ENCODE peak calls at places on chromosomes 2 and 18, in four cellular contexts. One of them, this sample, is unnamed.

GRCh38 chr2:171523969-171524401 is 1.7 kb downstream of the CYBRD1 start:
- DNase-seq in coronary artery: no peak
- DNase-seq in cardiac fibroblast: peak
- DNase-seq in keratinocyte: peak
- DNase-seq in this sample: peak

GRCh38 chr2:185998562-185999070 is 260.0 kb downstream of the FSIP2 start:
- DNase-seq in coronary artery: no peak
- DNase-seq in cardiac fibroblast: no peak
- DNase-seq in keratinocyte: no peak
- DNase-seq in this sample: no peak

GRCh38 chr2:147634801-147635200 is 210.0 kb upstream of the ACVR2A start:
- DNase-seq in coronary artery: no peak
- DNase-seq in cardiac fibroblast: no peak
- DNase-seq in keratinocyte: no peak
- DNase-seq in this sample: no peak

GRCh38 chr18:71405142-71405806 is 1116.4 kb downstream of the SOCS6 start:
- DNase-seq in coronary artery: no peak
- DNase-seq in cardiac fibroblast: no peak
- DNase-seq in keratinocyte: no peak
- DNase-seq in this sample: no peak

GRCh38 chr2:71882949-71883472 is 264.7 kb downstream of the CYP26B1 start:
- DNase-seq in coronary artery: peak
- DNase-seq in cardiac fibroblast: peak
- DNase-seq in keratinocyte: peak
- DNase-seq in this sample: no peak

GRCh38 chr2:17805717-17806354 is 10.4 kb upstream of the MSGN1 start:
- DNase-seq in coronary artery: no peak
- DNase-seq in cardiac fibroblast: no peak
- DNase-seq in keratinocyte: no peak
- DNase-seq in this sample: no peak

GRCh38 chr2:102158336-102158735 is 15.8 kb downstream of the IL1R1 start:
- DNase-seq in coronary artery: no peak
- DNase-seq in cardiac fibroblast: peak
- DNase-seq in keratinocyte: no peak
- DNase-seq in this sample: no peak

GRCh38 chr18:79528846-79529245 is 133.1 kb downstream of the NFATC1 start:
- DNase-seq in coronary artery: no peak
- DNase-seq in cardiac fibroblast: peak
- DNase-seq in keratinocyte: no peak
- DNase-seq in this sample: peak

GRCh38 chr2:45681675-45682074 is 30.2 kb downstream of the PRKCE start:
- DNase-seq in coronary artery: no peak
- DNase-seq in cardiac fibroblast: peak
- DNase-seq in keratinocyte: no peak
- DNase-seq in this sample: peak

GRCh38 chr2:118322381-118322780 is 234.1 kb downstream of the INSIG2 start:
- DNase-seq in coronary artery: no peak
- DNase-seq in cardiac fibroblast: no peak
- DNase-seq in keratinocyte: no peak
- DNase-seq in this sample: no peak

GRCh38 chr18:46278481-46279465 is 174.6 kb downstream of the HAUS1 start:
- DNase-seq in coronary artery: no peak
- DNase-seq in cardiac fibroblast: peak
- DNase-seq in keratinocyte: no peak
- DNase-seq in this sample: peak

GRCh38 chr18:812673-813404 is 797 bp upstream of the YES1 start:
- DNase-seq in coronary artery: peak
- DNase-seq in cardiac fibroblast: peak
- DNase-seq in keratinocyte: peak
- DNase-seq in this sample: peak

GRCh38 chr2:122206101-122206500 is 450.6 kb downstream of the TSN start:
- DNase-seq in coronary artery: no peak
- DNase-seq in cardiac fibroblast: peak
- DNase-seq in keratinocyte: no peak
- DNase-seq in this sample: no peak

GRCh38 chr2:30250421-30250820 is 19.1 kb downstream of the LBH start:
- DNase-seq in coronary artery: peak
- DNase-seq in cardiac fibroblast: no peak
- DNase-seq in keratinocyte: no peak
- DNase-seq in this sample: no peak

GRCh38 chr2:24429711-24430110 is 61.3 kb upstream of the NCOA1 start:
- DNase-seq in coronary artery: no peak
- DNase-seq in cardiac fibroblast: peak
- DNase-seq in keratinocyte: no peak
- DNase-seq in this sample: peak

GRCh38 chr2:211745295-211746097 is 793.1 kb downstream of the ERBB4 start:
- DNase-seq in coronary artery: no peak
- DNase-seq in cardiac fibroblast: peak
- DNase-seq in keratinocyte: peak
- DNase-seq in this sample: peak
- TF ChIP-seq CTCF in coronary artery: peak
- TF ChIP-seq CTCF in cardiac fibroblast: peak
- TF ChIP-seq CTCF in keratinocyte: peak
- TF ChIP-seq CTCF in this sample: peak

GRCh38 chr2:193240752-193241151 is 1046.0 kb upstream of the TMEFF2 start:
- DNase-seq in coronary artery: no peak
- DNase-seq in cardiac fibroblast: no peak
- DNase-seq in keratinocyte: no peak
- DNase-seq in this sample: no peak
- TF ChIP-seq CTCF in coronary artery: no peak
- TF ChIP-seq CTCF in cardiac fibroblast: no peak
- TF ChIP-seq CTCF in keratinocyte: no peak
- TF ChIP-seq CTCF in this sample: peak

GRCh38 chr2:20221939-20222768 is 2.8 kb downstream of the SDC1 start:
- DNase-seq in coronary artery: no peak
- DNase-seq in cardiac fibroblast: no peak
- DNase-seq in keratinocyte: no peak
- DNase-seq in this sample: no peak

GRCh38 chr2:20223345-20224190 is 1.4 kb downstream of the SDC1 start:
- DNase-seq in coronary artery: no peak
- DNase-seq in cardiac fibroblast: peak
- DNase-seq in keratinocyte: no peak
- DNase-seq in this sample: no peak

GRCh38 chr2:20219763-20220380 is 5.1 kb downstream of the SDC1 start:
- DNase-seq in coronary artery: no peak
- DNase-seq in cardiac fibroblast: no peak
- DNase-seq in keratinocyte: no peak
- DNase-seq in this sample: no peak

GRCh38 chr2:20222769-20223344 is 2.1 kb downstream of the SDC1 start:
- DNase-seq in coronary artery: no peak
- DNase-seq in cardiac fibroblast: no peak
- DNase-seq in keratinocyte: no peak
- DNase-seq in this sample: no peak

DNA sequence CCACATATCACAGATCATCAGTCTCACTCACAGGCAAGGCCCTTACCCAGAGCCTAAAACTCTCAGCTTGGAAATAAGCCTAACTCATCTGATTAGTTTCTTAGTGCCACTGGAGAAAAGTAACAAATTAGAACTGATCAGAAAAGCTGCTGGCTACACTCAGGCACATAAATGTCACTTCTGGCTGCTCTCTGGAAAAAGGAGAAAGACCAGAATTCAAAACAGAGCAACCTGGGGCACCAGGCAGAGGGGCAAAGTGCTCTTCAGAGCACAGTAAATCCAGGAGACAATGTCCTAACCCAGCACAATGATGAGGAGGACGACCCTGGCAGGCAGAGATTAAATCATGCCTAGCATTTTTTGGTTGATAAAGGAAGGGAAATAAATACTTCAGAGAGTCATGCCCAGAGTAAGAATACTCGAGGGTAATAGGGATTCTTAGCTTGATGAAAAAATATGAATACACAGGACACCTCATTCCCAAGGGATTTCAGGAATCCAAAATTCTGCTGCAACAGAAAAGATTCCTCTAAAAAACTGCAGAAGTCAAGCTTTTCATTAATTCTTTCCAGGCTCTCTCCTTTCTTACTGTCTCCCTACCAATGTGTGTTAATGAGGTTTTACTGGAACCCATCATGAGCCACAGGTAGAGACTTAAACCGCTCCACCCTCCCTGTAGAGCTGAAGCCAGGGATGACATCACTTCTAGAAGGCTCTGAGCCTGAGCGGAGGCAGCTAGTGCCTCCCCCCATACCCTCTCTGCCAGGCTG is 3.6 kb downstream of the SDC1 start:
- DNase-seq in coronary artery: no peak
- DNase-seq in cardiac fibroblast: peak
- DNase-seq in keratinocyte: no peak
- DNase-seq in this sample: peak
- TF ChIP-seq CTCF in coronary artery: no peak
- TF ChIP-seq CTCF in cardiac fibroblast: no peak
- TF ChIP-seq CTCF in keratinocyte: no peak
- TF ChIP-seq CTCF in this sample: no peak

DNA sequence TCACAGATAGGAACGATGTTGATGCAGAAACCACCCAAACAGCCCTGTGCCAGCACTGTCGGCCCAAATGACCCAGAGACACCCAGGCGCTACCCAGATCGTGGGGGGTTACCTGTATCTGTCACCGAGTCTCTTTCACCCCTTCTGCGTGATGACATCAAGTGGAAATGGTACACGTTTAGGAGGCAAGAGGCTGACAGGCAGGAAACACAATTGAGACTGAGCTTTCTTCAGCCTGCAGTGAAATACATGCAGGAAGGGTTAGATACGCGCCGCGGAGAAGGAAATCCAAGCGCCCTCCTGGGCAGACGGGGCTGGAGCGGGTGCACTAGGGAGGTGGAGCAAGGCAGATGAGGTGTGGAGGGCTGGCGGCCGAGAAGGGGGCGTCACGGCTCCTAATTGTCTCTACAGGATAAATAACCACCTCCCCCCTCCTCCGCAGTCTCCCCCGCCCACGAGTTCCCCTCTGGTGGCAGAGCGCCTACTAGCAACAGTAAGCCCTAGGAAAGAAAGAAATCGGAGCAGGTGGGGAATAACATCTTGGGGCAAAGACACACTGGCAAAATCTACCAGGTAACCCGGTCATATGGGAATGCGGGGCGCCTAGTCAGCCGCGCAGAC is at the start of gene RNF152:
- DNase-seq in coronary artery: no peak
- DNase-seq in cardiac fibroblast: peak
- DNase-seq in keratinocyte: no peak
- DNase-seq in this sample: no peak
- TF ChIP-seq CTCF in coronary artery: no peak
- TF ChIP-seq CTCF in cardiac fibroblast: peak
- TF ChIP-seq CTCF in keratinocyte: peak
- TF ChIP-seq CTCF in this sample: peak

This sample was measured in astrocyte of the cerebellum.